ENCODE peak calls at places on chromosome 20, in eight cellular contexts. Y is astrocyte of the cerebellum, D is BJ, F is adrenal gland, Q is tibial artery, X is dorsolateral prefrontal cortex, L is glutamatergic neuron, B is endothelial cell. I is an unnamed sample.

GRCh38 chr20:51661609-51662178 is 106.5 kb downstream of the ATP9A start:
- DNase-seq in Y (no peak), D (no peak), F (no peak), Q (no peak), X (no peak), L (no peak), B (no peak), I (no peak)

GRCh38 chr20:34083137-34083536 is 28.9 kb downstream of the EIF2S2 start:
- DNase-seq in Y (peak), D (no peak), F (peak), Q (peak), X (no peak), L (no peak), B (no peak), I (no peak)

GRCh38 chr20:58690351-58690750 is 2.2 kb upstream of the NPEPL1 start:
- DNase-seq in Y (no peak), D (no peak), F (no peak), Q (no peak), X (no peak), L (no peak), B (no peak), I (no peak)

GRCh38 chr20:38271609-38272120 is 11.1 kb upstream of the KIAA1755 start:
- DNase-seq in Y (no peak), D (no peak), F (no peak), Q (no peak), X (no peak), L (no peak), B (no peak), I (no peak)

GRCh38 chr20:32252189-32252588 is 25.3 kb upstream of the KIF3B start:
- DNase-seq in Y (no peak), D (no peak), F (no peak), Q (no peak), X (no peak), L (no peak), B (no peak), I (no peak)

GRCh38 chr20:18057994-18058349 is 256 bp upstream of the OVOL2 start:
- DNase-seq in Y (no peak), D (no peak), F (no peak), Q (no peak), X (no peak), L (no peak), B (no peak), I (no peak)

GRCh38 chr20:44945261-44945660 is 14.9 kb downstream of the TOMM34 start:
- DNase-seq in Y (no peak), D (no peak), F (no peak), Q (no peak), X (no peak), L (no peak), B (no peak), I (no peak)

GRCh38 chr20:1478566-1478965 is 11.9 kb upstream of the NSFL1C start:
- DNase-seq in Y (no peak), D (peak), F (no peak), Q (no peak), X (no peak), L (no peak), B (no peak), I (no peak)

GRCh38 chr20:50645253-50646068 is 45.9 kb downstream of the RIPOR3 start:
- DNase-seq in Y (peak), D (peak), F (peak), Q (peak), X (no peak), L (peak), B (peak), I (peak)

GRCh38 chr20:5070570-5070969 is 49.2 kb downstream of the PCNA start:
- DNase-seq in Y (no peak), D (no peak), F (no peak), Q (no peak), X (no peak), L (no peak), B (no peak), I (no peak)

GRCh38 chr20:26276811-26277210 is 580.2 kb upstream of the ZNF337 start:
- DNase-seq in Y (no peak), D (peak), F (no peak), Q (peak), X (no peak), L (peak), B (no peak), I (peak)
- TF ChIP-seq CTCF in Y (peak), D (peak), F (no peak), Q (no peak), X (no peak), L (no peak), B (no peak), I (no peak)

GRCh38 chr20:62356143-62356947 is 10.8 kb downstream of the LAMA5 start:
- DNase-seq in Y (no peak), D (no peak), F (peak), Q (peak), X (no peak), L (peak), B (no peak), I (peak)

GRCh38 chr20:62355527-62356142 is 11.5 kb downstream of the LAMA5 start:
- DNase-seq in Y (no peak), D (no peak), F (peak), Q (peak), X (no peak), L (peak), B (no peak), I (peak)

GRCh38 chr20:62357681-62358080 is 9.4 kb downstream of the LAMA5 start:
- DNase-seq in Y (no peak), D (no peak), F (no peak), Q (no peak), X (no peak), L (peak), B (no peak), I (no peak)

GRCh38 chr20:62358171-62358719 is 8.9 kb downstream of the LAMA5 start:
- DNase-seq in Y (no peak), D (no peak), F (peak), Q (peak), X (no peak), L (peak), B (no peak), I (no peak)

GRCh38 chr20:62356948-62357667 is 10.0 kb downstream of the LAMA5 start:
- DNase-seq in Y (peak), D (no peak), F (peak), Q (peak), X (no peak), L (peak), B (no peak), I (no peak)
- TF ChIP-seq CTCF in Y (no peak), D (no peak), F (no peak), Q (no peak), X (no peak), L (no peak), B (no peak), I (no peak)

GRCh38 chr20:9534025-9534424 is 19.6 kb downstream of the LAMP5 start:
- DNase-seq in Y (no peak), D (no peak), F (no peak), Q (no peak), X (no peak), L (no peak), B (no peak), I (no peak)
- TF ChIP-seq CTCF in Y (no peak), D (no peak), F (no peak), Q (no peak), X (no peak), L (no peak), B (no peak), I (no peak)

GRCh38 chr20:40728996-40729395 is 40.0 kb upstream of the MAFB start:
- DNase-seq in Y (no peak), D (no peak), F (no peak), Q (no peak), X (no peak), L (no peak), B (no peak), I (no peak)

GRCh38 chr20:40727960-40728359 is 38.9 kb upstream of the MAFB start:
- DNase-seq in Y (no peak), D (no peak), F (no peak), Q (no peak), X (no peak), L (no peak), B (no peak), I (no peak)

GRCh38 chr20:40724566-40724965 is 35.5 kb upstream of the MAFB start:
- DNase-seq in Y (no peak), D (no peak), F (no peak), Q (no peak), X (no peak), L (no peak), B (no peak), I (peak)

DNA sequence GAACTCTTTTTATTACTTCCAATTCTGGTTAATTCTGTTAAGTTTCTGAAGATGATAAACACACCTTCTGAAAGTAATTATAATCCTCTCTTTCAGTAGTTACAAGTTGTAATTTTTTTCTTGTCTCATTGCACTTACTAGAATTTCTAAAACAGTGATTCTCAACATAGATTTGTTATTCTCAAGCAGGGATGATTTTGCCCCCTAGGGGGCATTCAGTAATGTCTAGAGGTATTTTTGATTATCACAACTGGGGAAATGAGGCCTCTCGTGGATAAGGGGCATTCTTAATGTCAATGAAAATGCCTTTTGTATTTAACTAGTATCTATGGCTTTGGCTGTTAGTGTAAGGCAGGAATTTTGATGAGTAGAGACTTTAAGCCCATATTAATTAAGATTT is 39.4 kb upstream of the MAFB start:
- DNase-seq in Y (no peak), D (no peak), F (no peak), Q (no peak), X (no peak), L (no peak), B (no peak), I (no peak)
- TF ChIP-seq CTCF in Y (no peak), D (peak), F (no peak), Q (no peak), X (no peak), L (no peak), B (peak), I (no peak)